ENCODE peak calls at places on chromosomes 13 and 19, in four cellular contexts. L is WTC11, V is HepG2, D is K562. W is an unnamed sample.

GRCh38 chr13:71515639-71516038 is 351.4 kb downstream of the DACH1 start:
- DNase-seq in L (no peak), V (no peak), D (no peak), W (peak; percentile 32)

GRCh38 chr19:49451430-49452181 is at the start of gene PIH1D1:
- DNase-seq in L (peak; percentile 96), V (peak; percentile 99), D (peak; percentile 99), W (peak; percentile 89)

GRCh38 chr13:41008349-41008980 is 10.7 kb downstream of the ELF1 start:
- DNase-seq in L (no peak), V (peak; percentile 93), D (no peak), W (no peak)

GRCh38 chr13:33245505-33245904 is 40.0 kb downstream of the STARD13 start:
- DNase-seq in L (no peak), V (no peak), D (no peak), W (no peak)

GRCh38 chr13:49877629-49878218 is 58.4 kb downstream of the SPRYD7 start:
- DNase-seq in L (no peak), V (no peak), D (no peak), W (no peak)

GRCh38 chr19:1767464-1767933 is 14.2 kb downstream of the ONECUT3 start:
- DNase-seq in L (peak; percentile 79), V (no peak), D (peak; percentile 80), W (peak; percentile 84)

GRCh38 chr19:41595258-41595889 is 19.4 kb downstream of the CEACAM21 start:
- DNase-seq in L (peak; percentile 65), V (peak; percentile 61), D (peak; percentile 80), W (peak; percentile 59)

GRCh38 chr13:80924596-80924995 is 583.7 kb upstream of the SPRY2 start:
- DNase-seq in L (no peak), V (no peak), D (no peak), W (no peak)

GRCh38 chr19:49453757-49454248 is 778 bp downstream of the ALDH16A1 start:
- DNase-seq in L (no peak), V (no peak), D (no peak), W (no peak)

GRCh38 chr19:17536957-17537356 is 18.5 kb upstream of the COLGALT1 start:
- DNase-seq in L (no peak), V (no peak), D (no peak), W (no peak)

GRCh38 chr19:10393137-10393536 is 10.2 kb downstream of the CDC37 start:
- DNase-seq in L (no peak), V (no peak), D (no peak), W (no peak)

DNA sequence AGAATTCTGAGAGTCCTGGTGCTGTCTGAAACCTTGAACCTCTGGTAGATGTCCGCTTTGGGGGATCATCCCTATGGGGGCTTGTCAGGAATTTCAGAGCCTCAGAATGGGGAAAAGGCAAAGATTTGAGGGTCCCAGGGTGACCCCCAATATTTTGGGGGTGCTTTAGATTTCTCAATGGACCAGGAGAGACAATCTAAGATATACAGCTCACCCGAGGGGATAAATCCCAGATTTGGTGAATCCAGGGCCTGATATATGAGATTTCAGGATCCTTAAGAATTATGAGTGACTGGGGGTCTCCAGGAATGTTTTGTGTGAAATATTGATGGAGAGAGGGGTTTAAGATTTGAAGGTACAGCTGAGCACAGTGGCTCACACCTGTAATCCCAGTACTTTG is 3.3 kb downstream of the CAPN12 start:
- DNase-seq in L (no peak), V (no peak), D (no peak), W (no peak)
- TF ChIP-seq ELF4 in L (no peak), V (no peak), D (no peak), W (no peak)

GRCh38 chr13:42378383-42378780 is 106.4 kb downstream of the AKAP11 start:
- DNase-seq in L (no peak), V (no peak), D (no peak), W (no peak)

GRCh38 chr13:42379241-42379640 is 107.3 kb downstream of the AKAP11 start:
- DNase-seq in L (no peak), V (no peak), D (no peak), W (no peak)

GRCh38 chr13:42375663-42376062 is 103.7 kb downstream of the AKAP11 start:
- DNase-seq in L (no peak), V (no peak), D (no peak), W (no peak)

GRCh38 chr13:42380420-42381164 is 108.6 kb downstream of the AKAP11 start:
- DNase-seq in L (no peak), V (no peak), D (no peak), W (no peak)

DNA sequence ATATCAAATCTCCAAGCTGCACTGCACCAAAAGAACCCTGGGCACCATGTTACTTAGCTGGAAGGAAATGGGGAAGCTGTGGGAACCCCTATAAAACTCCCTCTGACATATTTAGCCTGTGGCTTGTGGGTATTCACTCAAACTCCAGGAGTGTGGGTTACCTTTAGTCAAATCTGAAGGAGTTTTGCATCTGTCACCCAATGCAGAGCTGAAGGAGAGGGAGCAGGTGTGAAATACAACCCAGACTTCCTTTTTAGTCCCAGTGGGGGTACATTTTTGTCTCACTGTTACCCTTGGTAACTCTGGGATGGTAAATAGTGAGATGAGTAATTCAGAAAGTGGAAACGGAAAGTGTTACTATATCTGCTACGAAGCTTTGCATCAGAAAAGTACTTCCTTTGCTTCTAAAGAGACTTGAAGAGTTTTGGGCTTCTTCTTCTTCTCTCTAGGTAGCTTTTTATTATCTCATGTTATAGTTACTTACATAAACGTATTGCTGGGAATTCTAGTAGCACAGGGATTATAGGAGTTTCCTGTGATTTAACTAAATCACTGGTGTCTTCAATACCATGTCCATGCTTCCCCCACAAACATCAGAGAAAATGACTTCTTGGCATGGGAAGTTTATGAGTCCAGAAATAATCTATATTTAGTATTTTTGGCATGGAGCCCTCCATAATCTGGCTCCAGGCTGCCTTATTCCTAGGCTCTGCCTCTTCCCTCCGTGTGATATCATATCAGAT is 105.9 kb downstream of the AKAP11 start:
- DNase-seq in L (no peak), V (no peak), D (no peak), W (no peak)
- TF ChIP-seq ELF4 in L (no peak), V (no peak), D (no peak), W (no peak)

DNA sequence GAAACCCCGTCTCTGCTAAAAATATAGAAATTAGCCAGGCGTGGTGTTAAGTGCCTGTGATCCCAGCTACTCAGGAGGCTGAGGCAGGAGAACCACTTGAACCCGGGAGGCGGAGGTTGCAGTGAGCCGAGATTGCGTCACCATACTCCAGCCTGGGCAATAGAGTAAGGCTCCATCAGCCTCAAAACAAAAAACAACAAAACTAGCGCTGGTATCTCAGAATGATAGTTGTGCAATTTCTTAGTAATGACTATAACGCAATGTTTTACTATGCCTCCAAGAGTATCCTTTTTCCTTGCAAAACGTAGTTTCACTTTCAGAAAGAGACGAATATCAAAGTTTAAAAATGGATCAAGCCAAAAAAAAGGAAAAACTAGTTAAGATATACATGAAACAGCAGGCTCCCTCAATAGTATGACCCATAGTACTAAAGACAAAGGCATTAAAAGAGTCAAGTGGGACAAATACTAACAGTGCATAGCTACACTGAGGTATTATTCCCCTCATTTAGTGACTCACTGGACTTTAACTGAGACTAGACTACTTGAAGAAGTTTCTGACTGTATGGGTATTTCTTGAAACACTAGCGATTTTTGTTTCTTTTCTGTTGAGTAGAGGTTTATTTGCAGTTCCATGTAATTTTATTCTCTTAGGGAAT is 10.5 kb upstream of the ITM2B start:
- DNase-seq in L (no peak), V (no peak), D (no peak), W (no peak)
- TF ChIP-seq ELF4 in L (no peak), V (no peak), D (no peak), W (no peak)

GRCh38 chr19:57280165-57280912 is at the start of gene ZNF460:
- DNase-seq in L (peak; percentile 97), V (peak; percentile 94), D (peak; percentile 97), W (peak; percentile 95)

GRCh38 chr19:57282011-57282636 is 1.8 kb downstream of the ZNF460 start:
- DNase-seq in L (no peak), V (no peak), D (no peak), W (no peak)

GRCh38 chr19:57276430-57276829 is 3.9 kb upstream of the ZNF460 start:
- DNase-seq in L (no peak), V (peak; percentile 45), D (no peak), W (no peak)

GRCh38 chr19:57279418-57280164 is 694 bp upstream of the ZNF460 start:
- DNase-seq in L (peak; percentile 83), V (peak; percentile 95), D (peak; percentile 95), W (peak; percentile 85)

GRCh38 chr19:57280913-57281425 is 684 bp downstream of the ZNF460 start:
- DNase-seq in L (no peak), V (no peak), D (peak; percentile 37), W (no peak)
- TF ChIP-seq ELF4 in L (no peak), V (no peak), D (no peak), W (no peak)

GRCh38 chr13:77779461-77780272 is 82.2 kb downstream of the SLAIN1 start:
- DNase-seq in L (no peak), V (peak; percentile 26), D (peak; percentile 25), W (peak; percentile 66)
- TF ChIP-seq ELF4 in L (no peak), V (no peak), D (no peak), W (no peak)

GRCh38 chr13:25833761-25834160 is 218.1 kb downstream of the SHISA2 start:
- DNase-seq in L (no peak), V (no peak), D (no peak), W (no peak)
- TF ChIP-seq ELF4 in L (no peak), V (no peak), D (no peak), W (no peak)

W was measured in HEK293T.